ENCODE peak calls at places on chromosomes 5 and 9, in eight cellular contexts. A is HFF-Myc, B is A549, P is GF-D8, Q is WTC11, W is bronchial epithelial cell, M is mesenchymal stem cell, F is AG09319. J is an unnamed sample.

GRCh38 chr5:180290568-180291233 is 1.2 kb downstream of the MAPK9 start:
- DNase-seq in Q (no peak), M (no peak), B (no peak), F (no peak), A (no peak), P (no peak), W (no peak), J (no peak)

GRCh38 chr5:119315516-119315949 is 40.3 kb upstream of the TNFAIP8 start:
- DNase-seq in P (peak), W (peak), Q (no peak), F (no peak), A (no peak), B (peak), M (no peak), J (peak)

GRCh38 chr9:40927851-40928802 is 200.4 kb downstream of the FOXD4L6 start:
- DNase-seq in A (no peak), W (no peak), Q (no peak), M (no peak), B (no peak), F (no peak), P (no peak), J (no peak)

GRCh38 chr9:73813546-73813945 is 661.9 kb downstream of the ANXA1 start:
- DNase-seq in Q (no peak), B (no peak), P (no peak), A (no peak), W (no peak), M (no peak), F (no peak), J (no peak)

GRCh38 chr5:52805614-52806013 is 17.9 kb downstream of the ITGA1 start:
- DNase-seq in B (no peak), M (no peak), W (no peak), A (no peak), P (no peak), F (no peak), Q (no peak), J (no peak)

GRCh38 chr9:10438955-10439354 is 173.8 kb downstream of the PTPRD start:
- DNase-seq in W (no peak), B (no peak), F (no peak), M (peak), Q (no peak), A (no peak), P (no peak), J (no peak)

GRCh38 chr5:104800440-104801048 is 1238.0 kb upstream of the NUDT12 start:
- DNase-seq in Q (peak), B (peak), P (no peak), A (no peak), W (peak), F (no peak), M (no peak), J (no peak)

GRCh38 chr5:172078726-172079345 is 72.4 kb upstream of the FBXW11 start:
- DNase-seq in F (peak), P (peak), A (peak), M (no peak), Q (no peak), W (no peak), B (no peak), J (no peak)

GRCh38 chr9:17625644-17626388 is 47.0 kb downstream of the SH3GL2 start:
- DNase-seq in Q (no peak), M (no peak), F (no peak), W (peak), B (no peak), P (no peak), A (no peak), J (no peak)

GRCh38 chr9:131411719-131412681 is 18.1 kb downstream of the PRRC2B start:
- DNase-seq in B (no peak), W (no peak), P (no peak), Q (no peak), F (no peak), A (no peak), M (no peak), J (no peak)

GRCh38 chr5:100780376-100780870 is 122.7 kb downstream of the ST8SIA4 start:
- DNase-seq in W (no peak), Q (no peak), M (no peak), A (no peak), F (no peak), B (no peak), P (no peak), J (no peak)

GRCh38 chr9:38006163-38006562 is 62.9 kb downstream of the SHB start:
- DNase-seq in W (peak), B (no peak), Q (no peak), F (no peak), A (no peak), P (no peak), M (no peak), J (no peak)

GRCh38 chr5:163460562-163461176 is at the start of gene HMMR:
- DNase-seq in W (peak), B (peak), F (no peak), Q (no peak), M (peak), P (peak), A (no peak), J (no peak)

GRCh38 chr5:168699002-168699401 is 119.8 kb upstream of the PANK3 start:
- DNase-seq in Q (no peak), W (no peak), A (no peak), F (no peak), M (no peak), P (no peak), B (no peak), J (no peak)

GRCh38 chr5:84494453-84494852 is 109.8 kb upstream of the EDIL3 start:
- DNase-seq in A (no peak), Q (no peak), B (no peak), M (peak), F (no peak), W (peak), P (no peak), J (no peak)

GRCh38 chr5:138543730-138544104 is 681 bp upstream of the ETF1 start:
- DNase-seq in W (no peak), F (no peak), P (no peak), Q (no peak), B (no peak), M (no peak), A (no peak), J (no peak)

GRCh38 chr5:127793052-127793451 is 89.9 kb downstream of the CCDC192 start:
- DNase-seq in A (no peak), Q (no peak), F (no peak), M (no peak), W (no peak), B (no peak), P (no peak), J (no peak)

GRCh38 chr5:17882760-17883488 is 248.7 kb downstream of the TAF11L14 start:
- DNase-seq in W (peak), M (no peak), Q (peak), F (no peak), P (no peak), B (peak), A (no peak), J (no peak)

GRCh38 chr9:97364769-97365490 is 47.0 kb upstream of the TDRD7 start:
- DNase-seq in F (no peak), M (no peak), P (no peak), W (peak), B (no peak), A (no peak), Q (no peak), J (no peak)

GRCh38 chr5:58019614-58020013 is 440.3 kb downstream of the PLK2 start:
- DNase-seq in M (peak), F (no peak), Q (no peak), A (no peak), B (peak), P (no peak), W (no peak), J (no peak)

GRCh38 chr9:134410078-134410834 is 84.0 kb downstream of the RXRA start:
- DNase-seq in B (peak), M (peak), P (peak), A (no peak), Q (no peak), W (no peak), F (no peak), J (no peak)

GRCh38 chr5:31854625-31855526 is 215.9 kb downstream of the PDZD2 start:
- DNase-seq in W (peak), Q (peak), B (peak), F (no peak), P (no peak), M (peak), A (no peak), J (no peak)

GRCh38 chr5:165209101-165209727 is 1703.8 kb downstream of the MAT2B start:
- DNase-seq in A (no peak), M (peak), F (no peak), P (peak), W (peak), Q (no peak), B (peak), J (no peak)

GRCh38 chr5:122959740-122960450 is 76.6 kb downstream of the PPIC start:
- DNase-seq in A (no peak), F (no peak), P (no peak), M (no peak), Q (no peak), B (no peak), W (no peak), J (no peak)

GRCh38 chr5:91101777-91102379 is 281.2 kb downstream of the ARRDC3 start:
- DNase-seq in M (peak), B (peak), W (peak), A (peak), P (peak), F (peak), Q (peak), J (peak)

GRCh38 chr9:76621011-76621410 is 143.2 kb upstream of the PCA3 start:
- DNase-seq in W (no peak), A (no peak), M (no peak), B (no peak), P (no peak), F (no peak), Q (no peak), J (no peak)

GRCh38 chr5:142881076-142881466 is 110.9 kb downstream of the ARHGAP26 start:
- DNase-seq in M (peak), Q (no peak), P (peak), W (no peak), B (no peak), F (peak), A (no peak), J (no peak)

GRCh38 chr5:177427211-177427822 is 841 bp downstream of the GRK6 start:
- DNase-seq in A (no peak), M (peak), P (peak), F (no peak), W (no peak), Q (no peak), B (no peak), J (no peak)